ENCODE peak calls at places on chromosomes 11 and 22, in nine cellular contexts. I, O, A, J, Q, U, G, R and H are unnamed samples.

GRCh38 chr22:36331912-36332622 is 55.7 kb downstream of the MYH9 start:
- DNase-seq in I (peak; percentile 60), O (peak; percentile 68), A (peak; percentile 47), J (no peak), Q (no peak), U (peak; percentile 66), G (peak; percentile 65), R (peak; percentile 46), H (peak; percentile 62)

GRCh38 chr11:3205261-3206127 is 13.1 kb downstream of the MRGPRG start:
- DNase-seq in I (peak; percentile 48), O (no peak), A (no peak), J (no peak), Q (no peak), U (no peak), G (no peak), R (no peak), H (no peak)

GRCh38 chr11:1382831-1383607 is 6.7 kb upstream of the BRSK2 start:
- DNase-seq in I (peak; percentile 63), O (peak; percentile 66), A (peak; percentile 91), J (peak; percentile 66), Q (peak; percentile 81), U (peak; percentile 66), G (no peak), R (peak; percentile 77), H (peak; percentile 90)

GRCh38 chr11:123451183-123451907 is 21.3 kb downstream of the GRAMD1B start:
- DNase-seq in I (no peak), O (peak; percentile 44), A (no peak), J (no peak), Q (no peak), U (no peak), G (no peak), R (no peak), H (no peak)

GRCh38 chr11:27460158-27460565 is 12.4 kb downstream of the LGR4 start:
- DNase-seq in I (no peak), O (no peak), A (no peak), J (no peak), Q (no peak), U (no peak), G (no peak), R (peak; percentile 39), H (no peak)

GRCh38 chr11:89405629-89406028 is 85.5 kb downstream of the NOX4 start:
- DNase-seq in I (no peak), O (peak; percentile 47), A (no peak), J (no peak), Q (peak; percentile 40), U (peak; percentile 57), G (no peak), R (no peak), H (no peak)

GRCh38 chr11:1217151-1217550 is 5.7 kb upstream of the MUC5B start:
- DNase-seq in I (no peak), O (no peak), A (no peak), J (no peak), Q (no peak), U (no peak), G (no peak), R (no peak), H (no peak)

GRCh38 chr11:3228445-3228829 is 3.8 kb downstream of the MRGPRE start:
- DNase-seq in I (no peak), O (no peak), A (no peak), J (no peak), Q (no peak), U (no peak), G (no peak), R (no peak), H (no peak)

GRCh38 chr11:76606102-76606793 is 64.3 kb downstream of the LRRC32 start:
- DNase-seq in I (no peak), O (no peak), A (no peak), J (no peak), Q (no peak), U (no peak), G (no peak), R (no peak), H (no peak)

GRCh38 chr22:46829140-46829891 is 66.9 kb downstream of the TBC1D22A start:
- DNase-seq in I (peak; percentile 97), O (peak; percentile 89), A (no peak), J (no peak), Q (no peak), U (peak; percentile 86), G (peak; percentile 81), R (no peak), H (no peak)

GRCh38 chr11:14234446-14234845 is 124.5 kb downstream of the RRAS2 start:
- DNase-seq in I (no peak), O (no peak), A (no peak), J (no peak), Q (no peak), U (no peak), G (no peak), R (no peak), H (no peak)

GRCh38 chr22:36359172-36359973 is 28.4 kb downstream of the MYH9 start:
- DNase-seq in I (no peak), O (no peak), A (peak; percentile 73), J (no peak), Q (no peak), U (no peak), G (no peak), R (peak; percentile 15), H (peak; percentile 72)

GRCh38 chr11:7896026-7896785 is 34.9 kb downstream of the OR10A6 start:
- DNase-seq in I (no peak), O (no peak), A (no peak), J (no peak), Q (no peak), U (no peak), G (no peak), R (peak; percentile 37), H (no peak)

GRCh38 chr11:77071671-77072605 is 5.2 kb downstream of the CAPN5 start:
- DNase-seq in I (no peak), O (no peak), A (no peak), J (no peak), Q (no peak), U (peak; percentile 22), G (no peak), R (no peak), H (no peak)

GRCh38 chr22:34812631-34813030 is 253.3 kb upstream of the ISX start:
- DNase-seq in I (peak; percentile 52), O (no peak), A (no peak), J (no peak), Q (no peak), U (no peak), G (no peak), R (no peak), H (no peak)

GRCh38 chr11:68038226-68038717 is 553 bp upstream of the TCIRG1 start:
- DNase-seq in I (no peak), O (no peak), A (no peak), J (no peak), Q (no peak), U (no peak), G (no peak), R (peak; percentile 89), H (no peak)

GRCh38 chr22:39940757-39941305 is 19.4 kb upstream of the TMA7B start:
- DNase-seq in I (no peak), O (no peak), A (no peak), J (no peak), Q (no peak), U (no peak), G (no peak), R (no peak), H (peak; percentile 24)
- TF ChIP-seq CTCF in I (no peak), O (no peak), A (peak; percentile 30), J (no peak), Q (no peak), U (no peak), G (peak; percentile 23), R (no peak), H (peak; percentile 29)

GRCh38 chr11:112884012-112884767 is 77.0 kb upstream of the NCAM1 start:
- DNase-seq in I (peak; percentile 6), O (no peak), A (no peak), J (no peak), Q (no peak), U (no peak), G (no peak), R (no peak), H (no peak)

GRCh38 chr11:112882494-112883381 is 78.5 kb upstream of the NCAM1 start:
- DNase-seq in I (no peak), O (no peak), A (no peak), J (no peak), Q (no peak), U (no peak), G (no peak), R (no peak), H (no peak)

GRCh38 chr11:112885744-112886706 is 75.2 kb upstream of the NCAM1 start:
- DNase-seq in I (no peak), O (no peak), A (no peak), J (no peak), Q (no peak), U (no peak), G (no peak), R (no peak), H (no peak)

GRCh38 chr11:112889446-112889845 is 71.8 kb upstream of the NCAM1 start:
- DNase-seq in I (no peak), O (no peak), A (no peak), J (no peak), Q (no peak), U (no peak), G (no peak), R (no peak), H (no peak)

GRCh38 chr11:112886707-112887370 is 74.4 kb upstream of the NCAM1 start:
- DNase-seq in I (peak; percentile 38), O (no peak), A (no peak), J (no peak), Q (no peak), U (no peak), G (no peak), R (no peak), H (no peak)
- TF ChIP-seq CTCF in I (no peak), O (no peak), A (no peak), J (no peak), Q (no peak), U (no peak), G (no peak), R (no peak), H (no peak)

GRCh38 chr22:29080061-29080975 is 7.5 kb downstream of the KREMEN1 start:
- DNase-seq in I (no peak), O (peak; percentile 39), A (no peak), J (peak; percentile 61), Q (no peak), U (peak; percentile 29), G (peak; percentile 77), R (no peak), H (no peak)
- TF ChIP-seq CTCF in I (no peak), O (no peak), A (no peak), J (no peak), Q (no peak), U (peak; percentile 2), G (no peak), R (no peak), H (no peak)

DNA sequence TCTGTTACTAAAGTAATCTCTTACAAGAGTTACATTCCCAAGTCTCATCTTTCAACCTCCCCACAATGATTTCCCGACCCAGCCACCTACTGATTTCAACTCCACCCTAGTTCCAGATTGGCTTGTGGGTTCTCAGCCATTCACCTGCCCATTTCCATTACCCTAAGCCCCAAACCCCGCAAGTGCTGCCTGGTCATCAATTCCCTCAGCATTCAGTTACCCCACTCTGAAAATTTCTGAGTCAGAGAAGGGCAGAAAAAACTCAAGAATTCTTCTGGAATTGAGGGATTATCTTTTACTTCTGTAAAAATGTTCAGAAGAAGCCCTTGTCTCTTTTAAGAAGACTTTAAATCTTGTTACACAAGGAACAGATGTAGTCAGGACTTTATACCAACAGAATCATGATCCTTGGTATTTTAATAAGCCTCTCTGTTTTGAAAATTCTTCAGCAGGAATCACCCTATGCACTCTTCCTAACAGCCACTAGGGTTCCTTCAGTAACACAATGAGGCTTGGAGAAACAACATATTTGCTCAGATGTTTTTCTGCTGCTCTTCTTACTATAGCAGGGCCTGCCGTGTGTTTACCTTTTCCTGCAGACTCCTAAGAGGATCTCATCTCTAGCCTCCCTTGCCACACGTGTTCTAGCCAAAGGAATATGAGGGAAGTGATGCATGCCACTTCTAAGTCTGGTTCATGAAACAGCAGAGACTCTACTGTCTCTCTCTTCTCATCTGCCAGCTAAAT is 29.2 kb upstream of the PAMR1 start:
- DNase-seq in I (peak; percentile 23), O (peak; percentile 34), A (no peak), J (no peak), Q (no peak), U (peak; percentile 64), G (no peak), R (no peak), H (no peak)
- TF ChIP-seq CTCF in I (peak; percentile 47), O (peak; percentile 42), A (no peak), J (no peak), Q (peak; percentile 47), U (peak; percentile 50), G (peak; percentile 51), R (no peak), H (no peak)